ENCODE peak calls at places on chromosome 2, in seven cellular contexts. X is activated T-cell treated with anti-CD3 and anti-CD28 coated beads for 1 hour; C is neural crest cell; A is A172; P is CD8-positive, alpha-beta memory T cell; B is ureter; H is LoVo. Z is an unnamed sample.

GRCh38 chr2:129192117-129192516 is 787.3 kb upstream of the RAB6C start:
- DNase-seq in X (no peak), C (no peak), A (no peak), P (no peak), B (no peak), H (no peak), Z (no peak)

GRCh38 chr2:233063269-233063975 is 3.3 kb downstream of the INPP5D start:
- DNase-seq in X (no peak), C (no peak), A (no peak), P (no peak), B (peak), H (no peak), Z (no peak)

GRCh38 chr2:181306785-181307184 is 150.4 kb upstream of the ITGA4 start:
- DNase-seq in X (no peak), C (no peak), A (no peak), P (no peak), B (no peak), H (no peak), Z (peak)

GRCh38 chr2:180205616-180206271 is 198.6 kb upstream of the CWC22 start:
- DNase-seq in X (no peak), C (peak), A (no peak), P (no peak), B (no peak), H (no peak), Z (no peak)

GRCh38 chr2:237156131-237156856 is 70.6 kb downstream of the COPS8 start:
- DNase-seq in X (no peak), C (no peak), A (peak), P (no peak), B (peak), H (no peak), Z (no peak)

GRCh38 chr2:172223601-172224054 is 120.9 kb upstream of the DLX2 start:
- DNase-seq in X (no peak), C (no peak), A (no peak), P (no peak), B (no peak), H (no peak), Z (peak)

GRCh38 chr2:108981846-108982245 is 7.2 kb downstream of the EDAR start:
- DNase-seq in X (no peak), C (no peak), A (no peak), P (no peak), B (no peak), H (no peak), Z (no peak)

GRCh38 chr2:181305151-181306123 is 151.7 kb upstream of the ITGA4 start:
- DNase-seq in X (no peak), C (peak), A (no peak), P (no peak), B (no peak), H (no peak), Z (peak)

GRCh38 chr2:191740016-191740419 is 62.1 kb downstream of the NABP1 start:
- DNase-seq in X (peak), C (no peak), A (no peak), P (peak), B (no peak), H (no peak), Z (no peak)

GRCh38 chr2:176709541-176709951 is 440.3 kb downstream of the MTX2 start:
- DNase-seq in X (no peak), C (no peak), A (peak), P (no peak), B (no peak), H (no peak), Z (no peak)

GRCh38 chr2:69998761-69999160 is 37.3 kb upstream of the ASPRV1 start:
- DNase-seq in X (no peak), C (no peak), A (no peak), P (no peak), B (no peak), H (no peak), Z (no peak)